ENCODE peak calls at places on chromosome 3, in four cellular contexts. A is HEK293T, Y is HCT116, P is K562. K is an unnamed sample.

GRCh38 chr3:60086811-60087210 is 1037.0 kb upstream of the CFAP20DC start:
- DNase-seq in A (no peak), Y (peak; percentile 32), P (peak; percentile 22), K (no peak)

GRCh38 chr3:96657710-96658109 is 156.7 kb upstream of the EPHA6 start:
- DNase-seq in A (no peak), Y (no peak), P (no peak), K (peak; percentile 23)

GRCh38 chr3:4584537-4585249 is 91.5 kb downstream of the ITPR1 start:
- DNase-seq in A (no peak), Y (no peak), P (no peak), K (no peak)

GRCh38 chr3:139506792-139507191 is 30.5 kb upstream of the RBP2 start:
- DNase-seq in A (no peak), Y (no peak), P (no peak), K (no peak)

GRCh38 chr3:48851407-48851806 is 3.7 kb upstream of the PRKAR2A start:
- DNase-seq in A (no peak), Y (no peak), P (no peak), K (no peak)

GRCh38 chr3:15572138-15572537 is 29.2 kb downstream of the HACL1 start:
- DNase-seq in A (no peak), Y (no peak), P (no peak), K (no peak)

GRCh38 chr3:106457278-106458210 is 588.7 kb upstream of the CBLB start:
- DNase-seq in A (no peak), Y (no peak), P (no peak), K (no peak)

GRCh38 chr3:129004639-129005295 is 3.7 kb downstream of the EFCC1 start:
- DNase-seq in A (no peak), Y (no peak), P (no peak), K (no peak)

GRCh38 chr3:155352900-155353490 is 59.5 kb upstream of the STRIT1 start:
- DNase-seq in A (peak; percentile 30), Y (peak; percentile 40), P (no peak), K (no peak)
- TF ChIP-seq SP1 in A (no peak), Y (no peak), P (no peak), K (no peak)

GRCh38 chr3:28300345-28300962 is 48.1 kb upstream of the ZCWPW2 start:
- DNase-seq in A (no peak), Y (no peak), P (no peak), K (no peak)

GRCh38 chr3:28295819-28296364 is 52.6 kb upstream of the ZCWPW2 start:
- DNase-seq in A (no peak), Y (no peak), P (no peak), K (no peak)

GRCh38 chr3:28299705-28300104 is 48.8 kb upstream of the ZCWPW2 start:
- DNase-seq in A (no peak), Y (no peak), P (no peak), K (no peak)

GRCh38 chr3:28301607-28302158 is 46.8 kb upstream of the ZCWPW2 start:
- DNase-seq in A (no peak), Y (no peak), P (no peak), K (no peak)
- TF ChIP-seq SP1 in A (no peak), Y (no peak), P (no peak), K (no peak)

GRCh38 chr3:34382859-34383258 is 584.4 kb downstream of the PDCD6IP start:
- DNase-seq in A (no peak), Y (no peak), P (no peak), K (no peak)
- TF ChIP-seq SP1 in A (no peak), Y (no peak), P (no peak), K (no peak)

DNA sequence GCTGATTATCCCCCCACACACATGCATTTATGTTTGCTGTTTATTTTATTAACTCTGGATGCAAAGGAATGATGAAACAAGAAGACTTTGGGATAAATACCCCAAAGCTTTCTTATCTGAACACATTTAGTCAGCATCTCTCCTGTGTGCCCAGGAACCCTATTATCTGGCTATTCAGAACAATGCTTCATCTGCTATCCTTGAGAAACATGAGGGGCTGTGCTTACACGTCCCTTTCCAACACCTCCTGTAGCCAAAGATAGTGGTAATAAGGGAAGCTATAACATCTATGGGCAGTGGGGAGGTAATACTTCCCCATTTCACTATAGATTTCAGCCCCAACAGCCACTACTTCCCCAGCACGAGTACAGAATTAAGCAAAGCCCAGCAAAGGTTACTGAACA is 94.7 kb downstream of the SSR3 start:
- DNase-seq in A (no peak), Y (no peak), P (peak; percentile 50), K (no peak)
- TF ChIP-seq SP1 in A (no peak), Y (no peak), P (no peak), K (no peak)

K was measured in WTC11.